ENCODE peak calls at places on chromosomes 11 and 22, in nine cellular contexts. G, X, N, I, V, O, B, Y and W are unnamed samples.

GRCh38 chr11:11841121-11841604 is 609 bp upstream of the USP47 start:
- DNase-seq in G (no peak), X (peak), N (peak), I (peak), V (no peak), O (no peak), B (no peak), Y (no peak), W (peak)

GRCh38 chr11:92149996-92150395 is 74.6 kb upstream of the FAT3 start:
- DNase-seq in G (no peak), X (no peak), N (no peak), I (peak), V (no peak), O (no peak), B (no peak), Y (no peak), W (no peak)

GRCh38 chr22:24969588-24970301 is 17.2 kb downstream of the KIAA1671 start:
- DNase-seq in G (no peak), X (no peak), N (no peak), I (peak), V (no peak), O (no peak), B (no peak), Y (no peak), W (no peak)

GRCh38 chr11:128939591-128939990 is 3.1 kb downstream of the TP53AIP1 start:
- DNase-seq in G (no peak), X (no peak), N (no peak), I (no peak), V (no peak), O (no peak), B (peak), Y (no peak), W (no peak)

GRCh38 chr22:38715176-38715764 is 9.5 kb downstream of the GTPBP1 start:
- DNase-seq in G (no peak), X (no peak), N (peak), I (no peak), V (no peak), O (no peak), B (no peak), Y (no peak), W (no peak)

GRCh38 chr22:47943729-47944700 is 1181.6 kb downstream of the TBC1D22A start:
- DNase-seq in G (no peak), X (no peak), N (no peak), I (no peak), V (no peak), O (no peak), B (no peak), Y (no peak), W (no peak)

GRCh38 chr22:19174106-19175025 is 4.2 kb downstream of the SLC25A1 start:
- DNase-seq in G (no peak), X (no peak), N (peak), I (peak), V (no peak), O (no peak), B (peak), Y (no peak), W (peak)

GRCh38 chr11:4095509-4096230 is 1.1 kb downstream of the RRM1 start:
- DNase-seq in G (no peak), X (no peak), N (no peak), I (peak), V (peak), O (no peak), B (peak), Y (no peak), W (no peak)

GRCh38 chr22:36156515-36157419 is 3.8 kb downstream of the APOL3 start:
- DNase-seq in G (peak), X (no peak), N (no peak), I (peak), V (peak), O (peak), B (peak), Y (peak), W (peak)

GRCh38 chr11:11701070-11701469 is 79.3 kb upstream of the GALNT18 start:
- DNase-seq in G (no peak), X (no peak), N (no peak), I (peak), V (no peak), O (no peak), B (no peak), Y (no peak), W (no peak)

GRCh38 chr22:37282385-37282677 is at the start of gene CYTH4:
- DNase-seq in G (no peak), X (no peak), N (no peak), I (no peak), V (peak), O (peak), B (peak), Y (peak), W (peak)